ENCODE peak calls at places on chromosome 11, in eight cellular contexts. One of them, this sample, is unnamed. For H3K36me3, the result is how much of the 10 kb centered on the place peaks cover.

GRCh38 chr11:34425863-34426262 is 12.9 kb upstream of the CAT start:
- DNase-seq in uterus: no peak
- DNase-seq in transverse colon: no peak
- DNase-seq in breast epithelium: no peak
- DNase-seq in testis: no peak
- DNase-seq in tibial nerve: no peak
- DNase-seq in spleen: no peak
- DNase-seq in adrenal gland: no peak
- DNase-seq in this sample: no peak

GRCh38 chr11:5367461-5368074 is 16.0 kb upstream of the OR51M1 start:
- DNase-seq in uterus: no peak
- DNase-seq in transverse colon: no peak
- DNase-seq in breast epithelium: no peak
- DNase-seq in testis: no peak
- DNase-seq in tibial nerve: no peak
- DNase-seq in spleen: no peak
- DNase-seq in adrenal gland: peak
- DNase-seq in this sample: no peak

GRCh38 chr11:70951139-70951804 is 301.1 kb downstream of the SHANK2 start:
- DNase-seq in uterus: no peak
- DNase-seq in transverse colon: no peak
- DNase-seq in breast epithelium: no peak
- DNase-seq in testis: no peak
- DNase-seq in tibial nerve: no peak
- DNase-seq in spleen: no peak
- DNase-seq in adrenal gland: no peak
- DNase-seq in this sample: no peak

GRCh38 chr11:76892305-76892704 is 31.6 kb downstream of the ACER3 start:
- DNase-seq in uterus: no peak
- DNase-seq in transverse colon: no peak
- DNase-seq in breast epithelium: no peak
- DNase-seq in testis: no peak
- DNase-seq in tibial nerve: no peak
- DNase-seq in spleen: no peak
- DNase-seq in adrenal gland: no peak
- DNase-seq in this sample: no peak

GRCh38 chr11:128621491-128622136 is 34.3 kb upstream of the ETS1 start:
- DNase-seq in uterus: peak
- DNase-seq in transverse colon: no peak
- DNase-seq in breast epithelium: no peak
- DNase-seq in testis: no peak
- DNase-seq in tibial nerve: no peak
- DNase-seq in spleen: no peak
- DNase-seq in adrenal gland: no peak
- DNase-seq in this sample: peak

GRCh38 chr11:94104734-94105133 is 23.9 kb upstream of the PANX1 start:
- DNase-seq in uterus: no peak
- DNase-seq in transverse colon: no peak
- DNase-seq in breast epithelium: no peak
- DNase-seq in testis: no peak
- DNase-seq in tibial nerve: no peak
- DNase-seq in spleen: no peak
- DNase-seq in adrenal gland: no peak
- DNase-seq in this sample: no peak

GRCh38 chr11:112421854-112422253 is 161.2 kb upstream of the PLET1 start:
- DNase-seq in uterus: no peak
- DNase-seq in transverse colon: no peak
- DNase-seq in breast epithelium: no peak
- DNase-seq in testis: no peak
- DNase-seq in tibial nerve: no peak
- DNase-seq in spleen: no peak
- DNase-seq in adrenal gland: no peak
- DNase-seq in this sample: no peak

GRCh38 chr11:47477323-47477722 is 28.4 kb upstream of the RAPSN start:
- DNase-seq in uterus: no peak
- DNase-seq in transverse colon: no peak
- DNase-seq in breast epithelium: no peak
- DNase-seq in testis: no peak
- DNase-seq in tibial nerve: no peak
- DNase-seq in spleen: no peak
- DNase-seq in adrenal gland: peak
- DNase-seq in this sample: no peak

GRCh38 chr11:117197516-117198456 is 1.4 kb upstream of the TAGLN start:
- DNase-seq in uterus: peak
- DNase-seq in transverse colon: peak
- DNase-seq in breast epithelium: peak
- DNase-seq in testis: no peak
- DNase-seq in tibial nerve: no peak
- DNase-seq in spleen: no peak
- DNase-seq in adrenal gland: no peak
- DNase-seq in this sample: peak

GRCh38 chr11:85823816-85824215 is 12.9 kb upstream of the SYTL2 start:
- DNase-seq in uterus: no peak
- DNase-seq in transverse colon: peak
- DNase-seq in breast epithelium: no peak
- DNase-seq in testis: no peak
- DNase-seq in tibial nerve: no peak
- DNase-seq in spleen: no peak
- DNase-seq in adrenal gland: no peak
- DNase-seq in this sample: no peak

GRCh38 chr11:28259177-28259843 is 151.1 kb downstream of the METTL15 start:
- DNase-seq in uterus: no peak
- DNase-seq in transverse colon: no peak
- DNase-seq in breast epithelium: no peak
- DNase-seq in testis: no peak
- DNase-seq in tibial nerve: no peak
- DNase-seq in spleen: peak
- DNase-seq in adrenal gland: no peak
- DNase-seq in this sample: peak

GRCh38 chr11:36070215-36070976 is 126.5 kb downstream of the LDLRAD3 start:
- DNase-seq in uterus: no peak
- DNase-seq in transverse colon: no peak
- DNase-seq in breast epithelium: no peak
- DNase-seq in testis: no peak
- DNase-seq in tibial nerve: no peak
- DNase-seq in spleen: no peak
- DNase-seq in adrenal gland: no peak
- DNase-seq in this sample: no peak

GRCh38 chr11:45106006-45106405 is 40.4 kb upstream of the PRDM11 start:
- DNase-seq in uterus: no peak
- DNase-seq in transverse colon: no peak
- DNase-seq in breast epithelium: peak
- DNase-seq in testis: no peak
- DNase-seq in tibial nerve: no peak
- DNase-seq in spleen: no peak
- DNase-seq in adrenal gland: no peak
- DNase-seq in this sample: no peak

GRCh38 chr11:32918427-32918826 is 25.8 kb downstream of the QSER1 start:
- DNase-seq in uterus: no peak
- DNase-seq in transverse colon: no peak
- DNase-seq in breast epithelium: no peak
- DNase-seq in testis: no peak
- DNase-seq in tibial nerve: no peak
- DNase-seq in spleen: no peak
- DNase-seq in adrenal gland: no peak
- DNase-seq in this sample: no peak

GRCh38 chr11:83574516-83574915 is 288.3 kb upstream of the CCDC90B start:
- DNase-seq in uterus: no peak
- DNase-seq in transverse colon: no peak
- DNase-seq in breast epithelium: no peak
- DNase-seq in testis: no peak
- DNase-seq in tibial nerve: no peak
- DNase-seq in spleen: no peak
- DNase-seq in adrenal gland: no peak
- DNase-seq in this sample: no peak

GRCh38 chr11:118778898-118779297 is 12.1 kb downstream of the DDX6 start:
- DNase-seq in uterus: no peak
- DNase-seq in transverse colon: no peak
- DNase-seq in breast epithelium: no peak
- DNase-seq in testis: no peak
- DNase-seq in tibial nerve: no peak
- DNase-seq in spleen: no peak
- DNase-seq in adrenal gland: peak
- DNase-seq in this sample: no peak
- H3K36me3 ChIP-seq in uterus: under half
- H3K36me3 ChIP-seq in transverse colon: under half
- H3K36me3 ChIP-seq in breast epithelium: under half
- H3K36me3 ChIP-seq in testis: under half
- H3K36me3 ChIP-seq in tibial nerve: under half
- H3K36me3 ChIP-seq in spleen: half or more
- H3K36me3 ChIP-seq in adrenal gland: half or more
- H3K36me3 ChIP-seq in this sample: under half

GRCh38 chr11:111358038-111359001 is 20.8 kb downstream of the POU2AF1 start:
- DNase-seq in uterus: no peak
- DNase-seq in transverse colon: no peak
- DNase-seq in breast epithelium: no peak
- DNase-seq in testis: no peak
- DNase-seq in tibial nerve: no peak
- DNase-seq in spleen: no peak
- DNase-seq in adrenal gland: no peak
- DNase-seq in this sample: no peak
- TF ChIP-seq POLR2A in uterus: no peak
- TF ChIP-seq POLR2A in transverse colon: no peak
- TF ChIP-seq POLR2A in breast epithelium: no peak
- TF ChIP-seq POLR2A in testis: no peak
- TF ChIP-seq POLR2A in tibial nerve: no peak
- TF ChIP-seq POLR2A in spleen: no peak
- TF ChIP-seq POLR2A in adrenal gland: no peak
- TF ChIP-seq POLR2A in this sample: no peak

DNA sequence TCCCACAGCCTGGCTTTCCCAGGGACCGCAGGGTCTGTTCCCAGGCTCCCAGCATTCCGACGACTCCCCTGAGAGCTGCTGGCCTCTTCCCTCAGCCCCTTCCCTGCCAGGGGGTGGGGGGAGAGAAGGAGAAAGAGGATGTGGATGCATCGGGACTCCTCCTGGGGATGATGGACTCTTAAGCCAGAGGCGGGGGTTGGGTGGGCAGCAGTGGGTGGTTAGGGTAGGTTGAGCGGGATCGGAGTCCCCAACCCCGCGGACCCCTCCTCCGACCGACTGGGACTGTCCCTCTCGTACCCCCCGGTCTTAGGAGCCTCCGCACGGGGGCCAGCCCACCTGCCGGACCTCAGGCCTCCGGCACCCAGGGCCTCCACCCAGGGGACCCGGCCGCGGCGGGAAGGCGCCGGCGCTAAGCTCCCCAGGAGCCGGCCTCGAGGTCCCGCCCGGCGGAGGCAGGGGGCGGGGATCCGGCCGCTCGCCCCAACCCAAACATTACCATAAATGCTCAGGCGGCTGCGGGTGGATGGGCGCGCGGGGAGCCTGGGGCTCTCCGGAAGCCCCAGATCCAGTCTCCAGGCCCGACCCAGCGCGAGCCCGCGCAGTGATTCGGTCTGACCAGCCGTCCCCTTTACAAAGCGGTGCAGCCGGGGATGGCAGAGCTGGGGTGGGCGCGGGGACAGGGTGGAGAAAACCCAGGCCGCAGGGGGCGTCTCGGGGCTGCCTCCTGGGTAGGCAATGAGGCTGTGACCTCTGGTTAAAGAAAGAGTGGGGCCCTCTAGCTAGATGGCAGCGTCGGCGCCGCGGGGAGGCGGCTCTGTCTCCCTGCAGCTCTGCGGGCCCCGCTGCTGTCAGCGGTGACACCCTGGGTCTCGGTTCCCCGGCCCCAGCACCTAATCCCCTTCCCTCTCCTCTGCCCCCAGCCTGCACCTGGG is 3.9 kb upstream of the MCAM start:
- DNase-seq in uterus: peak
- DNase-seq in transverse colon: peak
- DNase-seq in breast epithelium: peak
- DNase-seq in testis: no peak
- DNase-seq in tibial nerve: no peak
- DNase-seq in spleen: peak
- DNase-seq in adrenal gland: no peak
- DNase-seq in this sample: peak
- H3K4me3 ChIP-seq in uterus: peak
- H3K4me3 ChIP-seq in transverse colon: peak
- H3K4me3 ChIP-seq in breast epithelium: peak
- H3K4me3 ChIP-seq in testis: peak
- H3K4me3 ChIP-seq in tibial nerve: peak
- H3K4me3 ChIP-seq in spleen: peak
- H3K4me3 ChIP-seq in adrenal gland: peak
- H3K4me3 ChIP-seq in this sample: peak

GRCh38 chr11:15145635-15146034 is 30.9 kb downstream of the INSC start:
- DNase-seq in uterus: no peak
- DNase-seq in transverse colon: peak
- DNase-seq in breast epithelium: no peak
- DNase-seq in testis: no peak
- DNase-seq in tibial nerve: no peak
- DNase-seq in spleen: no peak
- DNase-seq in adrenal gland: no peak
- DNase-seq in this sample: no peak
- H3K36me3 ChIP-seq in uterus: under half
- H3K36me3 ChIP-seq in transverse colon: under half
- H3K36me3 ChIP-seq in breast epithelium: under half
- H3K36me3 ChIP-seq in testis: under half
- H3K36me3 ChIP-seq in tibial nerve: under half
- H3K36me3 ChIP-seq in spleen: under half
- H3K36me3 ChIP-seq in adrenal gland: under half
- H3K36me3 ChIP-seq in this sample: under half